ENCODE peak calls at places on chromosomes 4 and X, in seven cellular contexts. D is mesendoderm; S is stromal cell of bone marrow; A is NCI-H69; O is GM04504; F is ecto neural progenitor cell; Q is stimulated activated CD8-positive, alpha-beta memory T cell treated with anti-CD3 and anti-CD28 coated beads, Interleukin-7, amount 100 ng/mL, for 1 hour. X is an unnamed sample.

GRCh38 chr4:79367111-79367510 is 40.9 kb downstream of the GK2 start:
- DNase-seq in D (no peak), S (no peak), A (no peak), O (no peak), F (no peak), Q (no peak), X (no peak)

GRCh38 chrX:94400488-94400887 is 726.5 kb downstream of the FAM133A start:
- DNase-seq in D (peak), S (no peak), A (peak), O (no peak), F (no peak), Q (no peak), X (no peak)

GRCh38 chr4:98929341-98930267 is 671 bp upstream of the EIF4E start:
- DNase-seq in D (no peak), S (peak), A (peak), O (peak), F (no peak), Q (peak), X (peak)

GRCh38 chr4:94160774-94161173 is 46.9 kb upstream of the SMARCAD1 start:
- DNase-seq in D (no peak), S (no peak), A (no peak), O (no peak), F (no peak), Q (no peak), X (no peak)

GRCh38 chr4:108107729-108108382 is 60.9 kb downstream of the LEF1 start:
- DNase-seq in D (no peak), S (no peak), A (no peak), O (no peak), F (no peak), Q (no peak), X (no peak)

GRCh38 chr4:94015956-94016355 is 187.4 kb downstream of the ATOH1 start:
- DNase-seq in D (no peak), S (no peak), A (no peak), O (no peak), F (no peak), Q (no peak), X (no peak)

GRCh38 chrX:45070116-45071007 is 130.3 kb downstream of the DIPK2B start:
- DNase-seq in D (peak), S (peak), A (peak), O (peak), F (no peak), Q (no peak), X (peak)

GRCh38 chr4:16116019-16116418 is 32.2 kb upstream of the PROM1 start:
- DNase-seq in D (no peak), S (no peak), A (peak), O (no peak), F (no peak), Q (no peak), X (no peak)

GRCh38 chrX:23792861-23793553 is 10.0 kb downstream of the SAT1 start:
- DNase-seq in D (no peak), S (no peak), A (peak), O (no peak), F (no peak), Q (no peak), X (no peak)

X was measured in fibroblast of the conjunctiva.